ENCODE peak calls at places on chromosomes 6 and 20, in four cellular contexts. G is GM19239; M is CD4-positive, alpha-beta T cell; V is H54. X is an unnamed sample.

GRCh38 chr20:63150911-63151531 is 64.9 kb downstream of the YTHDF1 start:
- DNase-seq in G (no peak), M (no peak), V (no peak), X (no peak)

GRCh38 chr6:165837948-165838745 is 175.1 kb upstream of the PDE10A start:
- DNase-seq in G (no peak), M (no peak), V (no peak), X (no peak)

GRCh38 chr6:107811591-107812218 is 12.4 kb downstream of the SCML4 start:
- DNase-seq in G (no peak), M (no peak), V (no peak), X (no peak)

GRCh38 chr6:161575508-161576254 is 301.8 kb upstream of the AGPAT4 start:
- DNase-seq in G (no peak), M (no peak), V (no peak), X (no peak)

GRCh38 chr6:144012534-144012933 is 4.5 kb upstream of the PLAGL1 start:
- DNase-seq in G (no peak), M (no peak), V (peak; percentile 19), X (no peak)

GRCh38 chr20:4800676-4801449 is 79.2 kb downstream of the PRND start:
- DNase-seq in G (no peak), M (no peak), V (no peak), X (no peak)

GRCh38 chr20:41249781-41250281 is 67.7 kb downstream of the ZHX3 start:
- DNase-seq in G (no peak), M (no peak), V (peak; percentile 27), X (peak; percentile 51)

GRCh38 chr20:61635721-61636455 is 383.8 kb downstream of the CDH4 start:
- DNase-seq in G (no peak), M (no peak), V (no peak), X (no peak)

GRCh38 chr20:45019027-45019763 is 52.9 kb downstream of the STK4 start:
- DNase-seq in G (no peak), M (no peak), V (no peak), X (no peak)

GRCh38 chr6:144896296-144896695 is 611.2 kb downstream of the UTRN start:
- DNase-seq in G (no peak), M (no peak), V (no peak), X (no peak)

GRCh38 chr6:4603291-4603690 is 172.9 kb upstream of the CDYL start:
- DNase-seq in G (no peak), M (no peak), V (no peak), X (peak; percentile 7)

GRCh38 chr6:165770430-165771082 is 107.5 kb upstream of the PDE10A start:
- DNase-seq in G (no peak), M (no peak), V (no peak), X (no peak)

GRCh38 chr20:8330785-8331699 is 199.0 kb downstream of the PLCB1 start:
- DNase-seq in G (no peak), M (no peak), V (no peak), X (peak; percentile 1)

GRCh38 chr6:133130863-133131262 is 110.3 kb upstream of the EYA4 start:
- DNase-seq in G (no peak), M (no peak), V (no peak), X (no peak)

GRCh38 chr6:73610444-73611275 is 43.1 kb downstream of the SLC17A5 start:
- DNase-seq in G (no peak), M (no peak), V (no peak), X (peak; percentile 80)

GRCh38 chr20:12049125-12049524 is 131.4 kb downstream of the BTBD3 start:
- DNase-seq in G (no peak), M (no peak), V (no peak), X (no peak)

GRCh38 chr6:77034161-77034560 is 429.1 kb downstream of the HTR1B start:
- DNase-seq in G (no peak), M (no peak), V (peak; percentile 30), X (no peak)

GRCh38 chr6:30490031-30490876 is 945 bp downstream of the HLA-E start:
- DNase-seq in G (no peak), M (peak; percentile 75), V (no peak), X (peak; percentile 38)

GRCh38 chr6:38307730-38308129 is 332.0 kb downstream of the BTBD9 start:
- DNase-seq in G (peak; percentile 21), M (no peak), V (no peak), X (peak; percentile 69)

GRCh38 chr6:28880894-28881780 is 42.6 kb downstream of the TRIM27 start:
- DNase-seq in G (no peak), M (peak; percentile 34), V (no peak), X (peak; percentile 84)

GRCh38 chr6:140794544-140794943 is 1338.2 kb upstream of the GJE1 start:
- DNase-seq in G (no peak), M (no peak), V (no peak), X (no peak)

GRCh38 chr20:53226788-53227187 is 254.6 kb downstream of the TSHZ2 start:
- DNase-seq in G (peak; percentile 4), M (no peak), V (no peak), X (no peak)

GRCh38 chr6:68533339-68533795 is 101.7 kb upstream of the ADGRB3 start:
- DNase-seq in G (no peak), M (no peak), V (no peak), X (no peak)

GRCh38 chr6:97586344-97586743 is 303.3 kb upstream of the MMS22L start:
- DNase-seq in G (no peak), M (no peak), V (no peak), X (no peak)

GRCh38 chr20:36572701-36573102 is 695 bp upstream of the TGIF2 start:
- DNase-seq in G (peak; percentile 44), M (peak; percentile 65), V (no peak), X (no peak)

GRCh38 chr6:158619922-158620801 is 24.4 kb downstream of the DYNLT1 start:
- DNase-seq in G (no peak), M (no peak), V (no peak), X (no peak)

GRCh38 chr6:159981591-159982245 is 12.8 kb downstream of the IGF2R start:
- DNase-seq in G (no peak), M (no peak), V (no peak), X (peak; percentile 74)

GRCh38 chr6:28207244-28208179 is 17.6 kb upstream of the ZSCAN9 start:
- DNase-seq in G (peak; percentile 17), M (no peak), V (no peak), X (peak; percentile 34)

GRCh38 chr6:13295576-13295975 is 32.8 kb downstream of the TBC1D7 start:
- DNase-seq in G (no peak), M (no peak), V (no peak), X (no peak)

GRCh38 chr6:45959534-45960195 is 56.0 kb downstream of the CLIC5 start:
- DNase-seq in G (no peak), M (no peak), V (no peak), X (peak; percentile 6)

GRCh38 chr6:103273048-103273447 is 1586.7 kb downstream of the HACE1 start:
- DNase-seq in G (no peak), M (no peak), V (no peak), X (peak; percentile 2)

GRCh38 chr6:143125896-143126573 is 65.3 kb downstream of the AIG1 start:
- DNase-seq in G (no peak), M (no peak), V (no peak), X (no peak)

GRCh38 chr6:131035582-131035981 is 27.5 kb downstream of the EPB41L2 start:
- DNase-seq in G (no peak), M (no peak), V (no peak), X (no peak)